ENCODE peak calls at places on chromosome 6, in ten cellular contexts. W, H, R, X, I, D, P, V, Z and M are unnamed samples.
A peak's percentile ranks its signal among the peaks of the same experiment; 100 is the strongest.

GRCh38 chr6:149084026-149084425 is 233.5 kb upstream of the TAB2 start:
- DNase-seq in W (no peak), H (no peak), R (no peak), X (no peak), I (no peak), D (no peak), P (no peak), V (no peak), Z (no peak), M (no peak)

GRCh38 chr6:115838763-115839401 is 221.8 kb downstream of the FRK start:
- DNase-seq in W (peak; percentile 18), H (peak; percentile 48), R (no peak), X (peak; percentile 13), I (peak; percentile 45), D (peak; percentile 33), P (no peak), V (no peak), Z (peak; percentile 79), M (peak; percentile 53)

GRCh38 chr6:143823463-143824006 is 19.6 kb upstream of the LTV1 start:
- DNase-seq in W (no peak), H (no peak), R (no peak), X (peak; percentile 33), I (no peak), D (no peak), P (no peak), V (no peak), Z (no peak), M (peak; percentile 20)

GRCh38 chr6:110664933-110665332 is 150.3 kb downstream of the CDK19 start:
- DNase-seq in W (no peak), H (no peak), R (no peak), X (peak; percentile 53), I (no peak), D (no peak), P (peak; percentile 53), V (no peak), Z (no peak), M (no peak)

GRCh38 chr6:6931047-6932025 is 176.4 kb upstream of the RREB1 start:
- DNase-seq in W (no peak), H (no peak), R (no peak), X (no peak), I (no peak), D (no peak), P (no peak), V (no peak), Z (no peak), M (no peak)

GRCh38 chr6:134288538-134289203 is 29.2 kb downstream of the SGK1 start:
- DNase-seq in W (no peak), H (peak; percentile 64), R (no peak), X (peak; percentile 94), I (peak; percentile 15), D (no peak), P (peak; percentile 86), V (no peak), Z (no peak), M (peak; percentile 52)

GRCh38 chr6:156102129-156102528 is 646.5 kb upstream of the NOX3 start:
- DNase-seq in W (peak; percentile 30), H (peak; percentile 10), R (no peak), X (peak; percentile 23), I (no peak), D (no peak), P (no peak), V (no peak), Z (peak; percentile 51), M (no peak)

GRCh38 chr6:151021878-151022277 is 156.4 kb downstream of the MTHFD1L start:
- DNase-seq in W (no peak), H (no peak), R (no peak), X (peak; percentile 43), I (no peak), D (no peak), P (peak; percentile 74), V (no peak), Z (no peak), M (no peak)

GRCh38 chr6:87944541-87944954 is 103.1 kb upstream of the SPACA1 start:
- DNase-seq in W (no peak), H (peak; percentile 48), R (peak; percentile 68), X (peak; percentile 36), I (peak; percentile 74), D (peak; percentile 69), P (peak; percentile 82), V (peak; percentile 62), Z (peak; percentile 31), M (peak; percentile 86)

GRCh38 chr6:133355922-133356321 is 114.8 kb downstream of the EYA4 start:
- DNase-seq in W (no peak), H (no peak), R (no peak), X (no peak), I (no peak), D (no peak), P (no peak), V (no peak), Z (no peak), M (no peak)

GRCh38 chr6:131600696-131601095 is 27.3 kb downstream of the MED23 start:
- DNase-seq in W (no peak), H (no peak), R (no peak), X (no peak), I (no peak), D (peak; percentile 57), P (no peak), V (no peak), Z (no peak), M (no peak)

DNA sequence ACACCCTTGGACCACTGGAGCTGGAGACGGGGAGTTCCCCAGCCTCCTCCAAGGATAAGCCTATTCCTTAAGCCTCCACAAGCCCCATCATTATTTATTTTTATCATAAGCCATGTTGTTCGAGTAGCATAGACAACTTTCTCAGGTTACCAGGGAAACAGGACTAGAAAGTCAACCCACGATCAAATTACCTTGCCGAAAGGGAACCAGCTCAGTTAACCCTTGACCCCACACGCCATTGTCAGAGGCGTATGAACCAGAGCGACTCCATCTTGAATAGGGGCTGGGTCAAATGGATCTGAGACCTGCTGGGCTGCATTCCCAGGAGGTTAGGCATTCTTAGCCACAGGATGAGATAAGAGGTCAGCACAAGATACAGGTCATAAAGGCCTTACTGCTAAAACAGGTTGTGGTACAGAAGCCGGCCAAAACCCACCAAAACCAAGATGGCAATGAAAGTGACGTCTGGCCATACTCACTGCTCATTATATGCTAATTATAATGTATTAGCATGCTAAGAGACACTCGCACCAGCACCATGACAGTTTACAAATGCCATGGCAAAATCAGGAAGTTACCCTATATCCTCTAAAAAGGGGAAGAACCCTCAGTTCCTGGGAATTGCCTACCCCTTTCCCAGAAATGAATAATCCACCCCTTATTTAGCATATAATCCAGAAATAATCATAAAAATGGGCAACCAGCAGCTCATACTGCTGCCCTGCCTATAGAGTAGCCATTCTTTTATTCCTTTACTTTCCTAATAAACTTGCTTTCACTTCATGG is 22.4 kb downstream of the SYNJ2 start:
- DNase-seq in W (no peak), H (no peak), R (no peak), X (no peak), I (no peak), D (no peak), P (no peak), V (no peak), Z (no peak), M (no peak)
- H3K27ac ChIP-seq in W (peak overlapping the region; percentile 82), H (no peak overlapping the region), R (peak overlapping the region; percentile 64), X (peak overlapping the region; percentile 63), I (peak overlapping the region; percentile 74), D (no peak overlapping the region), P (peak overlapping the region; percentile 100), V (peak overlapping the region; percentile 70), Z (no peak overlapping the region), M (peak overlapping the region; percentile 43)

GRCh38 chr6:83804886-83805285 is 48.3 kb upstream of the RIPPLY2 start:
- DNase-seq in W (no peak), H (no peak), R (no peak), X (no peak), I (no peak), D (no peak), P (no peak), V (no peak), Z (peak; percentile 16), M (no peak)
- TF ChIP-seq CTCF in W (no peak), H (no peak), R (no peak), X (no peak), I (no peak), D (no peak), P (peak; percentile 9), V (no peak), Z (peak; percentile 51), M (no peak)

GRCh38 chr6:135566311-135567068 is 69.0 kb upstream of the AHI1 start:
- DNase-seq in W (no peak), H (no peak), R (no peak), X (no peak), I (no peak), D (no peak), P (no peak), V (no peak), Z (no peak), M (no peak)
- H3K27ac ChIP-seq in W (no peak overlapping the region), H (no peak overlapping the region), R (no peak overlapping the region), X (no peak overlapping the region), I (no peak overlapping the region), D (no peak overlapping the region), P (no peak overlapping the region), V (no peak overlapping the region), Z (no peak overlapping the region), M (no peak overlapping the region)

DNA sequence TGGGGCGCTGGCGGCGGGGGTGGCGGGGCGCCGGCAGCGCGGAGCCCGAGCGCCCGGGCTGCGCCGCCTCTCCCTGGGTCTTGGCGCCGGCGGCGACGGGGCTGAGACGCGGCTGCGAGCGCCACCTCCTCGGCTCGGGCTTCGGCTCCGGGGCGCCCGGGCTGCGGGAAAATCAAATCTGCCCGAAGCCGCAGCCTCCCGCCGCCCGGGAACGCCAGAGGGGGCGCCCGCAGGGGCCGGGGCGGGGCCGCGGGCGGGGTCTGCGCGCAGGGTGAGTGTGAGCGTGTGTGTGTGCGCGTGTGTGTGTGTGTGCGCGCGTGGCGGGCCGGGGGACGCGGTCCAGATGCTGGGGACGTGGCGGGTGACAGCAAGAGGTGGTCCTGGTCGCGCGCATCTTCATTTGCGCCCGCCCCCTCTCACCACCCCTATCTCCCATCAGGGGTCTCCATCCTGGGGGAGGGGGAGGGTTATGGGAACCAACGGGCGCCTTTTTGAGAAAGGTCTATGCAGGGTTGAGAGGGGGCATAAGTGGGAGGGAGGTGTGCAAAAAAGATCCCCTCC is 655 bp upstream of the CPNE5 start:
- DNase-seq in W (no peak), H (peak; percentile 16), R (no peak), X (no peak), I (peak; percentile 65), D (peak; percentile 73), P (peak; percentile 92), V (peak; percentile 59), Z (peak; percentile 65), M (no peak)
- TF ChIP-seq CTCF in W (no peak), H (peak; percentile 34), R (no peak), X (peak; percentile 34), I (peak; percentile 25), D (peak; percentile 16), P (no peak), V (peak; percentile 46), Z (peak; percentile 16), M (no peak)